ENCODE peak calls at places on chromosomes 4 and X, in nine cellular contexts. One of them, this sample, is unnamed.

GRCh38 chrX:40543661-40544328 is 37.0 kb upstream of the ATP6AP2 start:
- DNase-seq in CD8-positive, alpha-beta T cell: no peak
- DNase-seq in esophagus squamous epithelium: no peak
- DNase-seq in neural progenitor cell: peak; percentile 90
- DNase-seq in IMR-90: peak; percentile 71
- DNase-seq in gastrocnemius medialis: no peak
- DNase-seq in K562: peak; percentile 27
- DNase-seq in Panc1: peak; percentile 13
- DNase-seq in suprapubic skin: no peak
- DNase-seq in this sample: no peak

GRCh38 chrX:130560558-130560957 is 158.8 kb downstream of the RBMX2 start:
- DNase-seq in neural progenitor cell: no peak
- DNase-seq in CD8-positive, alpha-beta T cell: no peak
- DNase-seq in IMR-90: no peak
- DNase-seq in suprapubic skin: no peak
- DNase-seq in gastrocnemius medialis: no peak
- DNase-seq in esophagus squamous epithelium: no peak
- DNase-seq in Panc1: no peak
- DNase-seq in K562: no peak
- DNase-seq in this sample: no peak

GRCh38 chr4:139892973-139893736 is 227.5 kb downstream of the MGST2 start:
- DNase-seq in suprapubic skin: no peak
- DNase-seq in Panc1: no peak
- DNase-seq in esophagus squamous epithelium: no peak
- DNase-seq in neural progenitor cell: no peak
- DNase-seq in K562: no peak
- DNase-seq in IMR-90: no peak
- DNase-seq in CD8-positive, alpha-beta T cell: no peak
- DNase-seq in gastrocnemius medialis: no peak
- DNase-seq in this sample: no peak

GRCh38 chr4:22410645-22411247 is 105.1 kb downstream of the ADGRA3 start:
- DNase-seq in Panc1: no peak
- DNase-seq in IMR-90: peak; percentile 33
- DNase-seq in gastrocnemius medialis: no peak
- DNase-seq in CD8-positive, alpha-beta T cell: no peak
- DNase-seq in suprapubic skin: no peak
- DNase-seq in neural progenitor cell: peak; percentile 18
- DNase-seq in esophagus squamous epithelium: no peak
- DNase-seq in K562: no peak
- DNase-seq in this sample: no peak

GRCh38 chr4:138492178-138492577 is 250.0 kb upstream of the SLC7A11 start:
- DNase-seq in CD8-positive, alpha-beta T cell: no peak
- DNase-seq in suprapubic skin: no peak
- DNase-seq in IMR-90: no peak
- DNase-seq in Panc1: no peak
- DNase-seq in K562: no peak
- DNase-seq in neural progenitor cell: no peak
- DNase-seq in esophagus squamous epithelium: no peak
- DNase-seq in gastrocnemius medialis: no peak
- DNase-seq in this sample: no peak

GRCh38 chrX:12973561-12974216 is 1.2 kb upstream of the TMSB4X start:
- DNase-seq in suprapubic skin: no peak
- DNase-seq in esophagus squamous epithelium: no peak
- DNase-seq in CD8-positive, alpha-beta T cell: no peak
- DNase-seq in Panc1: no peak
- DNase-seq in IMR-90: no peak
- DNase-seq in neural progenitor cell: peak; percentile 5
- DNase-seq in K562: no peak
- DNase-seq in gastrocnemius medialis: no peak
- DNase-seq in this sample: no peak

GRCh38 chr4:89283226-89283974 is 24.2 kb downstream of the GPRIN3 start:
- DNase-seq in CD8-positive, alpha-beta T cell: peak; percentile 37
- DNase-seq in K562: no peak
- DNase-seq in Panc1: no peak
- DNase-seq in suprapubic skin: no peak
- DNase-seq in IMR-90: no peak
- DNase-seq in gastrocnemius medialis: no peak
- DNase-seq in neural progenitor cell: no peak
- DNase-seq in esophagus squamous epithelium: no peak
- DNase-seq in this sample: no peak

GRCh38 chr4:83219344-83219990 is 65.1 kb downstream of the COQ2 start:
- DNase-seq in esophagus squamous epithelium: no peak
- DNase-seq in suprapubic skin: no peak
- DNase-seq in neural progenitor cell: no peak
- DNase-seq in Panc1: no peak
- DNase-seq in K562: no peak
- DNase-seq in IMR-90: no peak
- DNase-seq in gastrocnemius medialis: no peak
- DNase-seq in CD8-positive, alpha-beta T cell: no peak
- DNase-seq in this sample: no peak

GRCh38 chr4:10096976-10097330 is 19.6 kb downstream of the WDR1 start:
- DNase-seq in gastrocnemius medialis: no peak
- DNase-seq in Panc1: no peak
- DNase-seq in K562: no peak
- DNase-seq in neural progenitor cell: no peak
- DNase-seq in suprapubic skin: no peak
- DNase-seq in esophagus squamous epithelium: no peak
- DNase-seq in IMR-90: no peak
- DNase-seq in CD8-positive, alpha-beta T cell: no peak
- DNase-seq in this sample: no peak

GRCh38 chr4:102807345-102807744 is 20.0 kb downstream of the UBE2D3 start:
- DNase-seq in suprapubic skin: no peak
- DNase-seq in neural progenitor cell: no peak
- DNase-seq in esophagus squamous epithelium: no peak
- DNase-seq in IMR-90: no peak
- DNase-seq in gastrocnemius medialis: no peak
- DNase-seq in CD8-positive, alpha-beta T cell: no peak
- DNase-seq in K562: no peak
- DNase-seq in Panc1: no peak
- DNase-seq in this sample: no peak

GRCh38 chr4:118834960-118835895 is 698 bp downstream of the SEC24D start:
- DNase-seq in neural progenitor cell: peak; percentile 58
- DNase-seq in K562: peak; percentile 19
- DNase-seq in esophagus squamous epithelium: peak; percentile 31
- DNase-seq in Panc1: peak; percentile 35
- DNase-seq in suprapubic skin: no peak
- DNase-seq in gastrocnemius medialis: peak; percentile 51
- DNase-seq in CD8-positive, alpha-beta T cell: peak; percentile 5
- DNase-seq in IMR-90: peak; percentile 94
- DNase-seq in this sample: no peak

GRCh38 chr4:110849461-110849860 is 226.6 kb upstream of the PITX2 start:
- DNase-seq in CD8-positive, alpha-beta T cell: no peak
- DNase-seq in suprapubic skin: no peak
- DNase-seq in K562: no peak
- DNase-seq in IMR-90: no peak
- DNase-seq in neural progenitor cell: no peak
- DNase-seq in gastrocnemius medialis: no peak
- DNase-seq in esophagus squamous epithelium: no peak
- DNase-seq in Panc1: no peak
- DNase-seq in this sample: no peak

GRCh38 chr4:137648531-137648930 is 116.2 kb upstream of the PCDH18 start:
- DNase-seq in IMR-90: no peak
- DNase-seq in neural progenitor cell: no peak
- DNase-seq in suprapubic skin: no peak
- DNase-seq in K562: no peak
- DNase-seq in Panc1: no peak
- DNase-seq in gastrocnemius medialis: no peak
- DNase-seq in esophagus squamous epithelium: no peak
- DNase-seq in CD8-positive, alpha-beta T cell: no peak
- DNase-seq in this sample: no peak

GRCh38 chr4:152705918-152706317 is 26.1 kb upstream of the TMEM154 start:
- DNase-seq in suprapubic skin: no peak
- DNase-seq in neural progenitor cell: peak; percentile 34
- DNase-seq in K562: no peak
- DNase-seq in CD8-positive, alpha-beta T cell: no peak
- DNase-seq in IMR-90: no peak
- DNase-seq in Panc1: no peak
- DNase-seq in esophagus squamous epithelium: no peak
- DNase-seq in gastrocnemius medialis: no peak
- DNase-seq in this sample: no peak
- TF ChIP-seq CTCF in suprapubic skin: no peak
- TF ChIP-seq CTCF in neural progenitor cell: peak; percentile 44
- TF ChIP-seq CTCF in K562: no peak
- TF ChIP-seq CTCF in CD8-positive, alpha-beta T cell: no peak
- TF ChIP-seq CTCF in IMR-90: no peak
- TF ChIP-seq CTCF in Panc1: no peak
- TF ChIP-seq CTCF in esophagus squamous epithelium: no peak
- TF ChIP-seq CTCF in gastrocnemius medialis: no peak
- TF ChIP-seq CTCF in this sample: no peak

DNA sequence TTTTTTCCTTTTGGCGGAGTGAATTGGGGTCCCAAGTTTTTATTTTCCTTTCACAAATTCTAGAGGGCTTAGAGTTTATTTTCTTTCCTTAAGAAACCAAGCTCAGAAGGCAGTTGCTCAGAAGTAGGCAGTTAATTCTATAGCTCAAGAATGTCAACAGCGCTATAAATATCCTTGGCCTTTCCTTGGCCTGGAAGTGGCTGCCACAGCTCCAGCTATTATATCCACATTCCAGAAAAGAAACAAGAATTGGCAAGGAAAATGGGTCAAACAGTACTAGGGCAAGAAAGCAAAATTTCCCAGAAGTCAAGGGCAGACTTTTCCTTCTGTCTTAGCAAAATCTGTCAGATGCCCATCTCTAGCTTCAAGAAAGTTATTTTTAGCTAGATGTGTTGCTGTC is 31.0 kb downstream of the SLC10A6 start:
- DNase-seq in neural progenitor cell: no peak
- DNase-seq in K562: no peak
- DNase-seq in suprapubic skin: no peak
- DNase-seq in esophagus squamous epithelium: no peak
- DNase-seq in Panc1: no peak
- DNase-seq in gastrocnemius medialis: no peak
- DNase-seq in CD8-positive, alpha-beta T cell: no peak
- DNase-seq in IMR-90: peak; percentile 58
- DNase-seq in this sample: no peak
- H3K27me3 ChIP-seq in neural progenitor cell: no peaks in the 10 kb centered on the region
- H3K27me3 ChIP-seq in K562: no peaks in the 10 kb centered on the region
- H3K27me3 ChIP-seq in suprapubic skin: no peaks in the 10 kb centered on the region
- H3K27me3 ChIP-seq in esophagus squamous epithelium: no peaks in the 10 kb centered on the region
- H3K27me3 ChIP-seq in Panc1: no peaks in the 10 kb centered on the region
- H3K27me3 ChIP-seq in gastrocnemius medialis: no peaks in the 10 kb centered on the region
- H3K27me3 ChIP-seq in CD8-positive, alpha-beta T cell: no peaks in the 10 kb centered on the region
- H3K27me3 ChIP-seq in IMR-90: no peaks in the 10 kb centered on the region
- H3K27me3 ChIP-seq in this sample: no peaks in the 10 kb centered on the region

GRCh38 chr4:115222061-115222460 is 108.6 kb upstream of the NDST4 start:
- DNase-seq in suprapubic skin: no peak
- DNase-seq in gastrocnemius medialis: no peak
- DNase-seq in neural progenitor cell: no peak
- DNase-seq in esophagus squamous epithelium: no peak
- DNase-seq in Panc1: no peak
- DNase-seq in K562: no peak
- DNase-seq in CD8-positive, alpha-beta T cell: no peak
- DNase-seq in IMR-90: no peak
- DNase-seq in this sample: no peak
- TF ChIP-seq CTCF in suprapubic skin: no peak
- TF ChIP-seq CTCF in gastrocnemius medialis: no peak
- TF ChIP-seq CTCF in neural progenitor cell: no peak
- TF ChIP-seq CTCF in esophagus squamous epithelium: no peak
- TF ChIP-seq CTCF in Panc1: no peak
- TF ChIP-seq CTCF in K562: no peak
- TF ChIP-seq CTCF in CD8-positive, alpha-beta T cell: no peak
- TF ChIP-seq CTCF in IMR-90: no peak
- TF ChIP-seq CTCF in this sample: no peak

DNA sequence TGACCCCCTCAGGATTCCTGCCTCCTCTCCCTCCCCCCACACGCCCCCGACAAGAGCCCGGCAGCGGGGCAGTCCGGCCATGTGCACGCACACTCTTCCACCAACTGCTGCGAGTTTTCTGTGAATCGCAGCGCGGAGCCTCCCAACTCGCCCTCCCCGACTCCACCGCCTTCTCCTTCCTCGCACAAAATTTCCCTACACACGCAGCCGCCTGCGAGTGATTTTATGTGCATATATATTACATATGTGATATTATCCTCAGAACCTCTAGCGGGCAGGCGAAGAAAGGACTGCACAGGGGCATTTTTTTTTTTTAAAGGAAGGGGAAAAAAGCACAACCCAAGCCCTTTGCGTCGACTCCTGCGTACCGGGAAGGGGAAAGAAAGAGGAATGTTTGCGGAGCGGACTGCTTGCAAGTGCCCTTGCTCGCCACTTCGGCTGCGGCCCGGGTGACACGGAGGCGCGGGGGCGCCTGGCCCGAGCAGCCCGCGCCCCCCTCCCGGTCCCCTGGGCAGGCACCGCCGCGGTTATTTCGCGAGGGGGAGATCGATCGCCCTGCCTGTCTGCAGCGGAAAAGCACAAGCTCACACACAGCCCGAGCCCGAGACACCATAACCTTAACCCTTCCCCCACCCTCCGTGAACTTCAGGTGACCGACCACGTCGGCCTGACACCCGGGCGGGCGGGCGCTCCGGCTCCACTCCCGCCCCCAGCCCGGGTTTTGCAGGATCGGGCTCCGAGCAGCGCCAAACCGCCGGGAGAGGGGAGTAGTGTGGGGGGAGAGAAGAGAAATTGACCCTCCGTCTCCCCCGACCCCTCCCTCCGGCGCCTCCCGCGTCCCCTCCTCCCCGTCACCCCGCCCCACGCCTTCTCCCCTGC is 2.2 kb downstream of the ZNF827 start:
- DNase-seq in esophagus squamous epithelium: peak; percentile 23
- DNase-seq in Panc1: no peak
- DNase-seq in CD8-positive, alpha-beta T cell: peak; percentile 55
- DNase-seq in gastrocnemius medialis: peak; percentile 56
- DNase-seq in IMR-90: peak; percentile 73
- DNase-seq in suprapubic skin: peak; percentile 84
- DNase-seq in neural progenitor cell: peak; percentile 71
- DNase-seq in K562: peak; percentile 24
- DNase-seq in this sample: peak; percentile 51
- H3K27me3 ChIP-seq in esophagus squamous epithelium: no peaks in the 10 kb centered on the region
- H3K27me3 ChIP-seq in Panc1: no peaks in the 10 kb centered on the region
- H3K27me3 ChIP-seq in CD8-positive, alpha-beta T cell: no peaks in the 10 kb centered on the region
- H3K27me3 ChIP-seq in gastrocnemius medialis: no peaks in the 10 kb centered on the region
- H3K27me3 ChIP-seq in IMR-90: no peaks in the 10 kb centered on the region
- H3K27me3 ChIP-seq in suprapubic skin: no peaks in the 10 kb centered on the region
- H3K27me3 ChIP-seq in neural progenitor cell: peaks cover 20% of the 10 kb centered on the region
- H3K27me3 ChIP-seq in K562: peaks cover 27% of the 10 kb centered on the region
- H3K27me3 ChIP-seq in this sample: no peaks in the 10 kb centered on the region

DNA sequence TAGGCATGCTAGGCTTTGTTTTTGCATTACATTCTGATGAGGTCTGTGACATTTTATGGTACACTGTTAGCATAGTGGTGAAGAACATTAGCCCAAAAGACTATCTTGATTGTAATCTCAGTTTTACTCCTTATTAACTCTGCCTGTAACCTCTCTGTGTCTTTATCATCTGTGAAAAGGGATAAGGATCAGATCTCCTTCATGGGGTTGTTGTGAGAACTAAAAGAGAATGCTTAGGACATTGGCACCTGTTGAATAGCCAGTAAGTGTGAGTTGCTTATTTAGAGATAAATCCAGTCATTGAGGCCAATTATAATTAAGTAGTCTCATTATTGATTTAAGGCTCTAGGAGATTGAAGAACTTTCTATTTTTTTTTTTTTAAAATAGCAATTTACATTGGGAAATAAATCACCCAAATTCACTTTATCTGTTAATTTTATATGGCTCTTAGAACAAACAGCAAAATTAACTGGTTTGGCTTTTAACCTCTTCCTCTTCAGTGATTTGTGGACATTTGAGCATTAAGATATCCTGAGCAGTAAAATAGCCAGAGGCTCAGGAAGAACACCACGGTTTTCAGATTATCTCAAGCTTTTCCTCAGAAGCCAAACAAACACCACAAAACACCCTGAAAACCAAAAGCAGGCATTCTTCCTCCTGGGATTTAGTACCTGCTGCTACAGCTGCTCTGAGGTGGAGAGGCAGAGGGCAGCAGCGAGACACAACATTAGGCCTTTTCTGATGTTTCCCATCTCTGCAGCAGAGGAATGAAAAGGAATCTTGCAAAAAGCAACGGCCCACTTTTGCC is 192.9 kb downstream of the ARHGAP10 start:
- DNase-seq in IMR-90: peak; percentile 40
- DNase-seq in K562: no peak
- DNase-seq in CD8-positive, alpha-beta T cell: no peak
- DNase-seq in neural progenitor cell: peak; percentile 79
- DNase-seq in suprapubic skin: no peak
- DNase-seq in gastrocnemius medialis: no peak
- DNase-seq in esophagus squamous epithelium: no peak
- DNase-seq in Panc1: no peak
- DNase-seq in this sample: no peak
- TF ChIP-seq CTCF in IMR-90: peak; percentile 43
- TF ChIP-seq CTCF in K562: no peak
- TF ChIP-seq CTCF in CD8-positive, alpha-beta T cell: no peak
- TF ChIP-seq CTCF in neural progenitor cell: peak; percentile 67
- TF ChIP-seq CTCF in suprapubic skin: no peak
- TF ChIP-seq CTCF in gastrocnemius medialis: peak; percentile 19
- TF ChIP-seq CTCF in esophagus squamous epithelium: peak; percentile 29
- TF ChIP-seq CTCF in Panc1: peak; percentile 58
- TF ChIP-seq CTCF in this sample: peak; percentile 43

This sample was measured in RWPE2.